ENCODE peak calls at places on chromosome 13, in nine cellular contexts. M is SK-N-SH, A is iPS DF 6.9, Y is psoas muscle, P is PC-9, J is kidney, B is GM23248, U is PC-3, X is heart left ventricle. E is an unnamed sample.

GRCh38 chr13:102280366-102280765 is 121.5 kb downstream of the FGF14 start:
- DNase-seq in J (no peak), B (no peak), Y (no peak), U (no peak), X (no peak), M (no peak), P (no peak), A (no peak), E (no peak)

GRCh38 chr13:112356190-112356589 is 20.0 kb upstream of the SPACA7 start:
- DNase-seq in J (no peak), B (no peak), M (no peak), A (no peak), X (no peak), P (no peak), U (no peak), Y (no peak), E (no peak)

GRCh38 chr13:83815598-83815997 is 66.7 kb downstream of the SLITRK1 start:
- DNase-seq in Y (no peak), B (no peak), J (no peak), X (no peak), A (no peak), P (no peak), M (no peak), U (no peak), E (no peak)

GRCh38 chr13:80235559-80236296 is 105.2 kb downstream of the SPRY2 start:
- DNase-seq in B (peak; percentile 13), P (peak; percentile 74), A (no peak), Y (no peak), M (no peak), X (no peak), U (peak; percentile 85), J (no peak), E (no peak)

GRCh38 chr13:109344552-109345157 is 441.7 kb downstream of the IRS2 start:
- DNase-seq in Y (no peak), M (peak; percentile 37), A (no peak), B (peak; percentile 62), U (peak; percentile 55), P (no peak), X (no peak), J (no peak), E (no peak)

GRCh38 chr13:31733066-31733465 is 6.3 kb upstream of the RXFP2 start:
- DNase-seq in X (no peak), J (no peak), P (no peak), U (no peak), M (peak; percentile 44), A (no peak), B (no peak), Y (no peak), E (no peak)

GRCh38 chr13:19179916-19180315 is 1.7 kb downstream of the TUBA3C start:
- DNase-seq in P (no peak), Y (no peak), A (no peak), M (no peak), J (no peak), X (no peak), B (no peak), U (no peak), E (no peak)

GRCh38 chr13:46622918-46623256 is 69.9 kb downstream of the LRCH1 start:
- DNase-seq in A (no peak), B (peak; percentile 94), Y (no peak), P (no peak), M (peak; percentile 71), X (no peak), U (peak; percentile 25), J (no peak), E (peak; percentile 40)

GRCh38 chr13:48496796-48497195 is 36.1 kb downstream of the RCBTB2 start:
- DNase-seq in X (no peak), U (no peak), Y (no peak), B (no peak), M (no peak), J (no peak), A (no peak), P (no peak), E (no peak)

GRCh38 chr13:40508112-40508511 is 158.3 kb downstream of the FOXO1 start:
- DNase-seq in A (no peak), U (no peak), M (no peak), J (no peak), P (no peak), X (no peak), B (peak; percentile 76), Y (no peak), E (no peak)

GRCh38 chr13:51276684-51277083 is 54.5 kb downstream of the FAM124A start:
- DNase-seq in U (no peak), M (no peak), J (no peak), X (no peak), P (no peak), B (no peak), A (no peak), Y (no peak), E (no peak)

GRCh38 chr13:40777166-40777956 is 6.4 kb upstream of the MRPS31 start:
- DNase-seq in Y (no peak), U (peak; percentile 55), A (no peak), J (no peak), X (no peak), M (peak; percentile 60), P (peak; percentile 44), B (peak; percentile 72), E (no peak)

GRCh38 chr13:109172099-109172498 is 542.7 kb downstream of the MYO16 start:
- DNase-seq in X (no peak), B (no peak), A (no peak), J (no peak), U (no peak), Y (no peak), P (no peak), M (no peak), E (no peak)

GRCh38 chr13:100980171-100980570 is 305.6 kb upstream of the TMTC4 start:
- DNase-seq in U (no peak), Y (no peak), M (no peak), X (no peak), J (no peak), B (peak; percentile 6), A (no peak), P (no peak), E (no peak)

GRCh38 chr13:100984349-100984748 is 309.8 kb upstream of the TMTC4 start:
- DNase-seq in M (no peak), J (no peak), Y (no peak), U (no peak), A (no peak), X (no peak), B (no peak), P (no peak), E (no peak)

GRCh38 chr13:100987993-100988392 is 313.4 kb upstream of the TMTC4 start:
- DNase-seq in Y (no peak), P (no peak), M (no peak), U (peak; percentile 27), A (peak; percentile 25), J (no peak), B (peak; percentile 44), X (no peak), E (no peak)

GRCh38 chr13:100986571-100986970 is 312.0 kb upstream of the TMTC4 start:
- DNase-seq in Y (no peak), A (no peak), U (no peak), M (no peak), P (no peak), B (no peak), X (no peak), J (no peak), E (no peak)

GRCh38 chr13:100983111-100983510 is 308.5 kb upstream of the TMTC4 start:
- DNase-seq in M (no peak), Y (no peak), U (no peak), X (no peak), J (no peak), A (no peak), P (no peak), B (no peak), E (no peak)
- H3K4me1 ChIP-seq in M (peaks cover 5% of the 10 kb centered on the region), Y (no peaks in the 10 kb centered on the region), U (no peaks in the 10 kb centered on the region), X (no peaks in the 10 kb centered on the region), J (no peaks in the 10 kb centered on the region), A (peaks cover 1% of the 10 kb centered on the region), P (no peaks in the 10 kb centered on the region), B (no peaks in the 10 kb centered on the region), E (no peaks in the 10 kb centered on the region)

DNA sequence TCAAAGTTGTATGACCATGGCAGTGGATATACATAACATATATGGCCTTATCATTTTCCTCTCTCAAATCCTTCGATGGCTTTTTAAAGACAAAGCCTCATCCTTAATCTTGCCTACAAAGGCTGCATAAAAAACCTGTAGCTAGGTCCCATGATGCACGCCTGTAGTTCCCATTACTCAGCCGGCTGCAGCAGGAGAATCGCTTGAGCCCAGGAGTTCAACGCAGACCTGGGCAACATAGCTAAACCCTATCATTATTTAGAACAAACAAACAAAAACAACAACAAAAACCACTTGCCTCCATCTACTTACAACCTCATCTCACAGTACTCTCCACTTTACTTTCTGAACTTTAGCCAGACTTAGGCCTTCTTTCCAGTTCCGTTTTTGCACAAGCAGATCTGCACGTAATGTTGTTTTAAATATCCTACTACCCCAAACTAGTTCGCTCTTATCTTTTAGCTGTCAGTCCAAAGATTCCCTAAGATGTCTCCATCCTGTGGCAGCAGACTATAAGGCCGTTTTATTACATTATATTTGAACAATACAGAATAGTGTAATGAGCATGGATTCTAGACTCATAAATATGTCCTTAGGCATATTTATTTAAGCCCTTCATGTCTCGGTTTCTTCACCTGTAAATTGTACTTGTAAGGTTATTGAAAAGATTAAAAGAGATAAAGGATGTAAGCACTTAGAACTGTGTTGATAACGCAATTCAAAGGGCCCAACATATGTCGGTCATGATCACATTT is 969 bp upstream of the POMP start:
- DNase-seq in B (peak; percentile 40), P (no peak), U (no peak), M (peak; percentile 7), X (no peak), A (no peak), Y (no peak), J (no peak), E (no peak)
- H3K4me1 ChIP-seq in B (peaks cover 76% of the 10 kb centered on the region), P (peaks cover 22% of the 10 kb centered on the region), U (peaks cover 28% of the 10 kb centered on the region), M (peaks cover 28% of the 10 kb centered on the region), X (peaks cover 29% of the 10 kb centered on the region), A (no peaks in the 10 kb centered on the region), Y (peaks cover 37% of the 10 kb centered on the region), J (peaks cover 9% of the 10 kb centered on the region), E (no peaks in the 10 kb centered on the region)

DNA sequence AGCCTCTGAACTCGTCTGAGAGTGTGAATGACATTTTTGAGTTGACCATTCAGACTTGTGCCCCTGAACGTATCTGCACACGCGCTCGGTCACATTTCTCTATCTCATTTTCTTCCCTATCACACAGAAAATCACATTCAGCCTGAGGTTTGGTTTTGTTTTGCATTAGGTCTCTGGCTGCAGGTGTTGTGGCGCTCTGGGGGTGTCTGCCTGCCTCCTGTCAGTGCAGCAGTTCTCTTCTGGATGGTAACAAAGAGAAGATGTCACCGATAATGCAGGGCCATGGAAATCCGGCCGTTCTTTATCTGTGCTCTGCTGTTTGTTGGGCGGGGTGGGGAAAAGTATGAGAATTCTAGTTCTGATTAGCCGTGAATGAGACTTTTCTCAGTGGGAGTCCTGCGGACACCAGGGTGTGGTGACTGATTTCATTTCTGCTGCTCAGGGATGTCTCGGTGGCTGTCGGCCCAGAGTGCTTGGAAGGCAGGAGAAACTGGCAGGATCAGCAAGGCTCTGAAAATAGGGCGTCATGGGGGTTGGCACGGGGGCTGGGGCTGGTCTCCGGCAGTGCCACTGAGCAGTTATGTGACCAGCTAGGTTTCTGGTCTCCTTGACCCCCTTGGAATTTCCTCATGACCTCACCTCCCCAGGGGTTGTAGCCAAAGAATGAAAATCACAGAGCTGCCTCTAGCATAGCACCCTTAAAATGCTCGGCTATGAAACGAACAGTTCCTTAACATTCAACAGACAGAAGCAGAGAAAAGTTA is 5.1 kb downstream of the RNF113B start:
- DNase-seq in U (no peak), M (peak; percentile 79), P (no peak), B (peak; percentile 78), X (peak; percentile 65), J (peak; percentile 79), Y (peak; percentile 72), A (no peak), E (no peak)
- H3K4me1 ChIP-seq in U (peaks cover 21% of the 10 kb centered on the region), M (peaks cover 33% of the 10 kb centered on the region), P (peaks cover 16% of the 10 kb centered on the region), B (peaks cover 49% of the 10 kb centered on the region), X (peaks cover 19% of the 10 kb centered on the region), J (peaks cover 42% of the 10 kb centered on the region), Y (peaks cover 28% of the 10 kb centered on the region), A (peaks cover 6% of the 10 kb centered on the region), E (peaks cover 40% of the 10 kb centered on the region)

GRCh38 chr13:39499580-39499979 is 103.4 kb downstream of the LHFPL6 start:
- DNase-seq in B (no peak), J (no peak), A (no peak), X (no peak), Y (no peak), P (no peak), M (no peak), U (no peak), E (no peak)
- H3K4me1 ChIP-seq in B (no peaks in the 10 kb centered on the region), J (no peaks in the 10 kb centered on the region), A (peaks cover 7% of the 10 kb centered on the region), X (peaks cover 33% of the 10 kb centered on the region), Y (peaks cover 11% of the 10 kb centered on the region), P (no peaks in the 10 kb centered on the region), M (peaks cover 7% of the 10 kb centered on the region), U (no peaks in the 10 kb centered on the region), E (no peaks in the 10 kb centered on the region)

E was measured in right lobe of liver.